ENCODE peak calls at places on chromosomes 7 and 10, in ten cellular contexts. I is aorta, P is heart right ventricle, W is IMR-90, T is upper lobe of right lung, Y is psoas muscle, U is A549, L is SJSA1, M is heart left ventricle, Z is fibroblast of lung. X is an unnamed sample.
A peak's percentile ranks its signal among the peaks of the same experiment; 100 is the strongest.

GRCh38 chr7:22667562-22668239 is 59.3 kb upstream of the IL6 start:
- DNase-seq in I (no peak), P (no peak), W (peak; percentile 95), T (no peak), Y (no peak), U (peak; percentile 34), L (no peak), M (no peak), Z (peak; percentile 87), X (no peak)

GRCh38 chr10:71308985-71309384 is 10.1 kb upstream of the SLC29A3 start:
- DNase-seq in I (no peak), P (no peak), W (no peak), T (no peak), Y (peak; percentile 32), U (no peak), L (no peak), M (no peak), Z (no peak), X (no peak)

GRCh38 chr10:13831711-13832110 is 244.9 kb downstream of the PRPF18 start:
- DNase-seq in I (no peak), P (no peak), W (no peak), T (no peak), Y (no peak), U (no peak), L (no peak), M (peak; percentile 34), Z (no peak), X (no peak)

GRCh38 chr10:110354322-110354766 is 49.6 kb upstream of the SMNDC1 start:
- DNase-seq in I (peak; percentile 88), P (peak; percentile 64), W (peak; percentile 90), T (peak; percentile 85), Y (peak; percentile 78), U (peak; percentile 69), L (peak; percentile 86), M (peak; percentile 85), Z (peak; percentile 73), X (peak; percentile 75)

GRCh38 chr10:43250925-43251663 is 15.8 kb downstream of the RASGEF1A start:
- DNase-seq in I (peak; percentile 29), P (no peak), W (no peak), T (peak; percentile 49), Y (peak; percentile 34), U (no peak), L (no peak), M (no peak), Z (no peak), X (peak; percentile 53)

GRCh38 chr7:17130281-17131059 is 168.0 kb upstream of the AHR start:
- DNase-seq in I (no peak), P (no peak), W (peak; percentile 90), T (no peak), Y (no peak), U (peak; percentile 84), L (no peak), M (no peak), Z (peak; percentile 85), X (no peak)

GRCh38 chr7:110775046-110775445 is 315.9 kb upstream of the LRRN3 start:
- DNase-seq in I (no peak), P (no peak), W (peak; percentile 73), T (no peak), Y (no peak), U (no peak), L (no peak), M (no peak), Z (peak; percentile 52), X (no peak)

GRCh38 chr10:31919010-31919409 is 9.6 kb downstream of the ARHGAP12 start:
- DNase-seq in I (no peak), P (no peak), W (no peak), T (no peak), Y (no peak), U (no peak), L (no peak), M (no peak), Z (no peak), X (no peak)

DNA sequence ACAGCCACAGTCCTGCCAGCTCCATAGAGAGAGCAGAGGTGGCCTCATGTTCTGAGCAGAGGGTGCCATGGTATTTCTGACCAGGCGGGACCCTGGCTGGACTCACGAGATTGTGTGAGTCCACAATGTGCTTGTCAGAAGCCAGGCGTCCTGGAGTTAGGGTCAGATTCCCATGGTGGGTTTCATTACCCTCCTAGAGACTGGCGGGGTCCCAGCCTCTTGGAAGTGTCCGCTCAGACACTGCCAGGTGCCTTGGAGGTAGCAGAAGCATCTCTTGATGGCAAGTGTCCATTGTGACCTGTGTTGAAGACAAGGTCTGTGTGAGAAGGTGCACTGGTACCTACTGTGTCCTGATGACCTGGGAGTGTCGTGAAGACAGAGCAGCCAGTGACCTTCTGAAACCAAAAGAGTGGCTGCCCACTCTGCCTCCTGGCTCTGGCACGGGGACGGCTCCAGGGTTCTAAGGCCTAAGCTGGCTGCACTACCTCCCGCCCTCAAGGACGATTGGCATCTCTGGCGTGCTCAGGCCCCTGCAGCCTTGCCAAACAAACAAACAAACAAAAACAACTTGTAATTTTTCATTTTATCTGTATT is 56.8 kb downstream of the MGMT start:
- DNase-seq in I (no peak), P (no peak), W (no peak), T (no peak), Y (peak; percentile 38), U (no peak), L (no peak), M (no peak), Z (no peak), X (no peak)
- H3K4me1 ChIP-seq in I (no peaks in the 10 kb centered on the region), P (peaks cover 15% of the 10 kb centered on the region), W (peaks cover 2% of the 10 kb centered on the region), T (no peaks in the 10 kb centered on the region), Y (peaks cover 14% of the 10 kb centered on the region), U (no peaks in the 10 kb centered on the region), L (no peaks in the 10 kb centered on the region), M (no peaks in the 10 kb centered on the region), Z (no peaks in the 10 kb centered on the region), X (no peaks in the 10 kb centered on the region)

GRCh38 chr10:104323085-104323484 is 15.2 kb downstream of the ITPRIP start:
- DNase-seq in I (no peak), P (no peak), W (no peak), T (no peak), Y (no peak), U (no peak), L (no peak), M (no peak), Z (no peak), X (peak; percentile 10)

GRCh38 chr10:104321716-104322415 is 16.4 kb downstream of the ITPRIP start:
- DNase-seq in I (no peak), P (no peak), W (no peak), T (no peak), Y (no peak), U (no peak), L (no peak), M (no peak), Z (peak; percentile 59), X (peak; percentile 59)

GRCh38 chr10:104323721-104324686 is 14.3 kb downstream of the ITPRIP start:
- DNase-seq in I (peak; percentile 74), P (no peak), W (no peak), T (peak; percentile 84), Y (no peak), U (no peak), L (no peak), M (no peak), Z (no peak), X (no peak)

GRCh38 chr10:104321226-104321625 is 17.0 kb downstream of the ITPRIP start:
- DNase-seq in I (no peak), P (no peak), W (no peak), T (no peak), Y (no peak), U (no peak), L (no peak), M (peak; percentile 81), Z (no peak), X (peak; percentile 24)

DNA sequence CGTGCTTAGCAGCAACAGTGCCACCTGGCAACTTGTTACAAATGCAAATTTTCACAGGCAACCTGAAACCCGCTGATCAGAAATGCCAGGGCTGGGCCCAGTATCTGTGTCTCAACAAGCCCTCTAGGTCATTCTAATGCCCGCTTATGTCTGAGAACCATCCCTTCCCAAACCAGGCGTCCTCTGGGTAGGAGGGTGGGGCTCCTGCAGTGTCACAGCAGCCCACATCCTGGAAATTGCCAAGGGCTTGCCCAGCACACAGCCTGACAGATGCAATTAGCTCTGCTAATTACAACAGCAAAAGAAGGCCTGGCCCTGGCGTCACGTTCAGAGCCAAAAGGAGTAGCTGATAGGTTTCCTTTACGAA is 15.9 kb downstream of the ITPRIP start:
- DNase-seq in I (peak; percentile 47), P (no peak), W (no peak), T (no peak), Y (no peak), U (no peak), L (no peak), M (no peak), Z (no peak), X (peak; percentile 24)
- H3K4me1 ChIP-seq in I (no peaks in the 10 kb centered on the region), P (peaks cover 100% of the 10 kb centered on the region), W (peaks cover 45% of the 10 kb centered on the region), T (peaks cover 100% of the 10 kb centered on the region), Y (peaks cover 83% of the 10 kb centered on the region), U (peaks cover 37% of the 10 kb centered on the region), L (peaks cover 16% of the 10 kb centered on the region), M (peaks cover 60% of the 10 kb centered on the region), Z (peaks cover 45% of the 10 kb centered on the region), X (peaks cover 84% of the 10 kb centered on the region)

DNA sequence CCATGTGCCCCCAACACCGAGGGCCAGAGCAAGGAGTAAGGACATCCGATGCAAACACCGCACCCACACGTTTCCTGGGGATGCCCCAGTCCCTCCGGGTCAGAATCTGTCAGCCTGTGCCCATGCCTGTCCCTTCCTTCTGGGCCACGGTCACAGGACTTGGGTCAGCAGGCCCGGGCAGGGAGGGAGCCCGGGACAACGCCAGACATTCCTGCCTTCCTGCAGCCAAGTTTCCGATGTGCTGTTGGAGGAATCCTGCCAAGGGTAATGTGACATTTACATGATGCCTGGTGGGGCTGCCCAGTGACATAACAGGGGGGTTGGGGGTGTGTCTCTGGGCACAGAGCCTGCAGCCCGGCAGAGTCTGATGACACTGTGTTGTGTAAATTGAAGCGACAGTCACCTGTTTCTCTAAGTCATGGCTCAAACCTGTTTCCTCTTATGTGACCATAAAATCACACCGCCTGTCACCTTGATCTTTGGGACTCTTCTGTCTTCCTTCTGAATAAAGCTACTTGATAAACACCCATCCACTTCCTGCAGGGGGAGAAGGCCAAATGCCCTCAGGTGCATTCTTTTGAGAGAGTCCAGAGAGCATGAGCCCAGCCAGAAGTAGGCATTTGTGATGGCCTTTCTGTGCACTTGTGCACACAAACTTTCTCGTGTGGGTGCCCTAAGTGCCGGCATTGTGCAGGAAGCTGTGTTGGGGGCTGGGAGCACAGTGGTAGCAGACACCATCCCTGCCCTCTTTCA is 175.3 kb upstream of the RHEB start:
- DNase-seq in I (peak; percentile 73), P (peak; percentile 70), W (no peak), T (no peak), Y (peak; percentile 92), U (no peak), L (no peak), M (peak; percentile 88), Z (no peak), X (peak; percentile 93)
- H3K4me1 ChIP-seq in I (no peaks in the 10 kb centered on the region), P (peaks cover 73% of the 10 kb centered on the region), W (peaks cover 16% of the 10 kb centered on the region), T (peaks cover 17% of the 10 kb centered on the region), Y (peaks cover 25% of the 10 kb centered on the region), U (peaks cover 70% of the 10 kb centered on the region), L (peaks cover 63% of the 10 kb centered on the region), M (no peaks in the 10 kb centered on the region), Z (peaks cover 3% of the 10 kb centered on the region), X (peaks cover 41% of the 10 kb centered on the region)

DNA sequence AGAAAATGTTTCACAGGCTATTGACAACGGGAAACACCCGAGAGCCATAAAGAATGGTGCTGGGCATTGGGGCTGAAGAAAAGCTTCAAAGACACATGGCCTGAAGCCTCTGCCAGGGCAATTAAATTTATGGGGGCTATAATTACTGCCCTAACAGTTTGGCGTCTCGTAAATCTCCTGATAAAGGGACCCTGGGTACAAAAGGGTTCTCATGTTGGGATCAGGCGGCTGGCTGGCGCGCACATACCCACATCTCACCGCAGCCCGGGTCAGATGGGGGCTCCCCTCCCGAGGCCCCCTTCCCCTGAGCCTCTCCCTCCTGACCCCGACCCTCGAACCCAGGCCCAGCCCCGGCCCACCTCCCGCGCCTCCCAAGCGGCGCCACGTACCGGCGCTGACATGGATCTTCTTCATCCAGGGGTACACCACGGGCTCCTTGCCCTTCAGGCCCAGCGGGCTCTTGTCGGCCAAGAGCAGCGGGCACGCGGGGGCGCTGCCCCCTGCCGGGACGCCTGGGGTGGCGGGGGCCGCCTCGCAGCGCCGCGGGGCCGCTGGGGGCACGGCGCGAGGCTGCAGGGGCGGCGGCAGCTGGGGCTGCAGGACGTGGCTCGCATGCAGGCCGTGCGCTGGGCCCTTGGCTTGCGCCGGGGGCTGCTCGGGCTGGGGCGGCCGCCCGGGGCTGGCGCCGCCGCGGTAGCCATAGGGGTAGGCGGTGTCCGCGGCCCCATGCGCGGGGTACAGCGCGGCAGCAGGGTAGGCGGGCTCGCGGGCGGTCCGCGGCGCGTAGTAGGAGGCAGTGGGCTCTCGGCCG is 623 bp downstream of the HOXA4 start:
- DNase-seq in I (peak; percentile 66), P (no peak), W (no peak), T (peak; percentile 65), Y (peak; percentile 82), U (no peak), L (peak; percentile 61), M (no peak), Z (peak; percentile 29), X (no peak)
- H3K4me1 ChIP-seq in I (no peaks in the 10 kb centered on the region), P (no peaks in the 10 kb centered on the region), W (peaks cover 26% of the 10 kb centered on the region), T (peaks cover 46% of the 10 kb centered on the region), Y (peaks cover 76% of the 10 kb centered on the region), U (peaks cover 23% of the 10 kb centered on the region), L (peaks cover 39% of the 10 kb centered on the region), M (no peaks in the 10 kb centered on the region), Z (peaks cover 16% of the 10 kb centered on the region), X (no peaks in the 10 kb centered on the region)